ENCODE peak calls at places on chromosome 19, in four cellular contexts. W is neural progenitor cell, E is PC-3, G is osteoblast. R is an unnamed sample.

GRCh38 chr19:52665529-52665928 is 27.4 kb upstream of the ZNF83 start:
- DNase-seq in E (peak; percentile 89), W (no peak), G (no peak), R (peak; percentile 23)

GRCh38 chr19:1259206-1259872 is 9.8 kb upstream of the CIRBP start:
- DNase-seq in E (peak; percentile 38), W (peak; percentile 71), G (no peak), R (peak; percentile 74)

GRCh38 chr19:10624585-10624984 is 768 bp upstream of the SLC44A2 start:
- DNase-seq in E (no peak), W (no peak), G (peak; percentile 9), R (no peak)

GRCh38 chr19:28022506-28022905 is 1190.4 kb downstream of the UQCRFS1 start:
- DNase-seq in E (no peak), W (no peak), G (no peak), R (no peak)

GRCh38 chr19:17321655-17322489 is 12.5 kb downstream of the DDA1 start:
- DNase-seq in G (peak; percentile 79), E (no peak), W (no peak), R (no peak)

GRCh38 chr19:56294557-56294956 is 20.1 kb downstream of the ZSCAN5A start:
- DNase-seq in E (peak; percentile 80), G (peak; percentile 25), W (peak; percentile 28), R (no peak)

GRCh38 chr19:51810228-51810627 is 15.3 kb downstream of the FPR3 start:
- DNase-seq in W (no peak), E (peak; percentile 71), G (no peak), R (peak; percentile 54)

GRCh38 chr19:55071913-55072312 is 3.8 kb upstream of the EPS8L1 start:
- DNase-seq in W (no peak), G (peak; percentile 39), E (no peak), R (no peak)

GRCh38 chr19:58318297-58318696 is 8.5 kb upstream of the ZSCAN22 start:
- DNase-seq in E (no peak), G (no peak), W (no peak), R (no peak)

GRCh38 chr19:39951686-39952085 is 17.3 kb upstream of the FCGBP start:
- DNase-seq in G (peak; percentile 73), W (no peak), E (peak; percentile 38), R (peak; percentile 68)

GRCh38 chr19:49997709-49998108 is 27.5 kb downstream of the VRK3 start:
- DNase-seq in W (peak; percentile 60), G (peak; percentile 71), E (peak; percentile 48), R (peak; percentile 43)

GRCh38 chr19:15296841-15297415 is 35.4 kb downstream of the BRD4 start:
- DNase-seq in G (no peak), E (peak; percentile 63), W (no peak), R (no peak)

GRCh38 chr19:46813570-46814358 is 25.4 kb upstream of the SLC1A5 start:
- DNase-seq in G (peak; percentile 35), W (no peak), E (peak; percentile 43), R (no peak)

GRCh38 chr19:50812474-50812873 is 11.1 kb downstream of the KLK1 start:
- DNase-seq in E (no peak), G (no peak), W (no peak), R (no peak)

GRCh38 chr19:38514812-38515633 is 81.5 kb downstream of the RYR1 start:
- DNase-seq in G (peak; percentile 99), W (peak; percentile 83), E (peak; percentile 69), R (peak; percentile 71)

GRCh38 chr19:11673608-11674041 is 65.1 kb downstream of the ZNF823 start:
- DNase-seq in W (peak; percentile 91), G (peak; percentile 95), E (peak; percentile 52), R (peak; percentile 90)

GRCh38 chr19:15200575-15201364 is at the start of gene NOTCH3:
- DNase-seq in E (peak; percentile 28), W (peak; percentile 89), G (peak; percentile 98), R (peak; percentile 70)

GRCh38 chr19:47493378-47494210 is 9.6 kb upstream of the KPTN start:
- DNase-seq in E (no peak), W (no peak), G (peak; percentile 59), R (no peak)

GRCh38 chr19:55116232-55117062 is 990 bp downstream of the PPP1R12C start:
- DNase-seq in W (peak; percentile 50), G (peak; percentile 98), E (peak; percentile 56), R (peak; percentile 89)

GRCh38 chr19:45528744-45529453 is 21.6 kb downstream of the VASP start:
- DNase-seq in E (peak; percentile 86), G (peak; percentile 52), W (peak; percentile 91), R (no peak)

GRCh38 chr19:38880882-38881609 is 3.0 kb upstream of the RINL start:
- DNase-seq in G (peak; percentile 42), W (no peak), E (no peak), R (no peak)

GRCh38 chr19:21587117-21587461 is 81.7 kb downstream of the ZNF429 start:
- DNase-seq in G (no peak), W (no peak), E (no peak), R (no peak)

GRCh38 chr19:16649734-16650133 is 10.2 kb downstream of the SMIM7 start:
- DNase-seq in G (no peak), W (no peak), E (no peak), R (peak; percentile 54)

GRCh38 chr19:14383556-14383897 is 2.3 kb downstream of the ADGRE5 start:
- DNase-seq in E (peak; percentile 41), G (peak; percentile 31), W (no peak), R (peak; percentile 51)

GRCh38 chr19:28836366-28836765 is 376.6 kb downstream of the UQCRFS1 start:
- DNase-seq in W (no peak), E (no peak), G (no peak), R (no peak)

GRCh38 chr19:40561947-40562346 is 14.7 kb upstream of the SHKBP1 start:
- DNase-seq in W (no peak), G (peak; percentile 32), E (no peak), R (no peak)

GRCh38 chr19:23817519-23817918 is 58.8 kb upstream of the ZNF681 start:
- DNase-seq in W (peak; percentile 25), E (peak; percentile 34), G (no peak), R (peak; percentile 12)

GRCh38 chr19:6362351-6362801 is 1.0 kb downstream of the CLPP start:
- DNase-seq in G (peak; percentile 56), E (no peak), W (no peak), R (peak; percentile 26)

GRCh38 chr19:16017138-16017490 is 59.2 kb upstream of the TPM4 start:
- DNase-seq in E (no peak), W (no peak), G (peak; percentile 52), R (no peak)

GRCh38 chr19:948842-949496 is 23.1 kb downstream of the ARID3A start:
- DNase-seq in W (no peak), E (no peak), G (no peak), R (no peak)

GRCh38 chr19:31253816-31254551 is 95.3 kb downstream of the TSHZ3 start:
- DNase-seq in W (no peak), G (peak; percentile 39), E (peak; percentile 46), R (no peak)

GRCh38 chr19:51742736-51743288 is 8.9 kb downstream of the FPR1 start:
- DNase-seq in G (peak; percentile 82), W (no peak), E (peak; percentile 42), R (peak; percentile 54)

GRCh38 chr19:55070755-55071502 is 4.7 kb upstream of the EPS8L1 start:
- DNase-seq in W (no peak), E (peak; percentile 99), G (peak; percentile 97), R (peak; percentile 72)

GRCh38 chr19:33440682-33441081 is 67.2 kb downstream of the CEBPG start:
- DNase-seq in E (no peak), G (peak; percentile 62), W (no peak), R (no peak)

GRCh38 chr19:35251456-35251855 is 2.7 kb downstream of the LSR start:
- DNase-seq in E (no peak), G (no peak), W (no peak), R (no peak)

GRCh38 chr19:33473644-33474305 is 47.8 kb downstream of the PEPD start:
- DNase-seq in W (no peak), G (peak; percentile 92), E (peak; percentile 60), R (peak; percentile 68)

GRCh38 chr19:50326101-50326664 is 3.0 kb downstream of the KCNC3 start:
- DNase-seq in G (peak; percentile 80), E (no peak), W (no peak), R (no peak)

GRCh38 chr19:31674503-31675186 is 325.4 kb upstream of the TSHZ3 start:
- DNase-seq in E (no peak), W (no peak), G (no peak), R (peak; percentile 60)

GRCh38 chr19:3457531-3458228 is 22.6 kb downstream of the SMIM24 start:
- DNase-seq in W (no peak), E (no peak), G (peak; percentile 91), R (no peak)
- H3K4me2 ChIP-seq in W (peak overlapping the region; percentile 66), E (no peak overlapping the region), G (no peak overlapping the region), R (no peak overlapping the region)

GRCh38 chr19:8518536-8518935 is 4.6 kb upstream of the ZNF414 start:
- DNase-seq in G (no peak), E (no peak), W (no peak), R (no peak)
- H3K4me2 ChIP-seq in G (no peak overlapping the region), E (no peak overlapping the region), W (no peak overlapping the region), R (no peak overlapping the region)

GRCh38 chr19:3358392-3358918 is 7.9 kb upstream of the NFIC start:
- DNase-seq in G (no peak), E (no peak), W (peak; percentile 39), R (no peak)
- H3K4me2 ChIP-seq in G (peak overlapping the region; percentile 83), E (peak overlapping the region; percentile 92), W (peak overlapping the region; percentile 80), R (peak overlapping the region; percentile 83)

DNA sequence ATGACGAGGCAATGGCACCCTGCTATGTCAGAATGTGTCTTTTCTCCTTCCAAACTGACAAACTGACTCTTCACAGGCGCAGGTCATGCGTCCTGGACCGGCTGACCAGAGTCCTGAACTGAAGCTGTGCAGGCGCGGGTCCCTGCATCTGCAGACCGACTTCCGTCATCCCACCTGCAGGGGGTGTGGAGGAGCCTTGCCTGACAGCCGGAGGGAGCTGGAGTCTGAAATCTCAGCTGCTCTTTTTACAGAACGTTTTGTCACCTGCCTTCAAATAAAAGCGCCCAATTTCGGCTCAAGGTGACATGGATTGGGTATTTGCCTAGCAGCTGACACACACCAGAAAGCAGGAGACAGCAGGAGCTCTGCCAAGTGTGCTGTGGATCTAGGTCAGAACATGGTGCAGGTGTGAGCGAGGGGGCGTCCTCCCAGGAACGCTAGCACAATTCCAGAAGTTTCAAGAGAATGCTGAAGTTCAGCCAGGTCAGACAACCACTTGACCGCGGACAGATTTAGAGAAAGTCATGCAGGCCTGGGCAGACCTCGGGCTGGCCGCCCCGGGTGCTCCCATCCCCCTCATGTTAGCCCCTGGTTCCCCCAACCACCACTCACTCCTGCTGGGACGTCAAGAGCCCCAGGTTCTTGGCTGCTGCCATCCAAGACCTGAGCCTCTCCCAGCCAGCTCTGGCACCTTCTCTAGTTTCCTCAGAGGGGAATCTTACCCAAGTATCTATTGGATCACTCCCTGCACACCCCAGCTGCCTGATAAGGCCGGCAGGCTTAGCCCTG is 32.8 kb downstream of the ELL start:
- DNase-seq in W (peak; percentile 81), E (peak; percentile 30), G (peak; percentile 83), R (no peak)
- H3K4me2 ChIP-seq in W (no peak overlapping the region), E (no peak overlapping the region), G (no peak overlapping the region), R (no peak overlapping the region)